ENCODE peak calls at places on chromosomes 12 and 14, in eight cellular contexts. I is lung, D is left ventricle myocardium inferior, W is amniotic stem cell, F is A172, U is GOT3, C is lower leg skin, N is SW 1271. K is an unnamed sample.

GRCh38 chr12:81758421-81759214 is 532 bp downstream of the PPFIA2 start:
- DNase-seq in F (no peak), W (no peak), U (no peak), C (no peak), D (peak; percentile 19), N (no peak), I (no peak), K (peak; percentile 7)

GRCh38 chr14:69475194-69475818 is 9.2 kb upstream of the PLEKHD1 start:
- DNase-seq in I (no peak), W (no peak), F (no peak), U (no peak), D (no peak), C (no peak), N (peak; percentile 32), K (no peak)

GRCh38 chr12:2561367-2561766 is 233.4 kb upstream of the FKBP4 start:
- DNase-seq in I (no peak), C (no peak), U (no peak), W (no peak), F (no peak), D (no peak), N (no peak), K (no peak)

GRCh38 chr12:50764116-50764860 is 387 bp downstream of the ATF1 start:
- DNase-seq in U (no peak), N (peak; percentile 44), D (no peak), F (peak; percentile 16), W (no peak), I (peak; percentile 73), C (no peak), K (no peak)

GRCh38 chr14:92417759-92418158 is 94.8 kb downstream of the SLC24A4 start:
- DNase-seq in D (no peak), F (no peak), W (no peak), I (peak; percentile 59), N (no peak), U (no peak), C (peak; percentile 22), K (no peak)

GRCh38 chr14:68391292-68392014 is 401.4 kb downstream of the ZFP36L1 start:
- DNase-seq in C (no peak), N (no peak), U (no peak), W (no peak), F (no peak), D (no peak), I (no peak), K (no peak)

GRCh38 chr14:32576088-32576795 is 247.1 kb downstream of the AKAP6 start:
- DNase-seq in F (peak; percentile 58), U (peak; percentile 1), W (no peak), D (no peak), C (peak; percentile 53), I (peak; percentile 33), N (peak; percentile 45), K (peak; percentile 39)

GRCh38 chr12:24596768-24597388 is 352.0 kb downstream of the BCAT1 start:
- DNase-seq in D (no peak), W (no peak), U (no peak), I (no peak), C (no peak), N (peak; percentile 49), F (peak; percentile 34), K (no peak)